ENCODE peak calls at places on chromosomes 2 and 18, in four cellular contexts. V is right lobe of liver, G is gastrocnemius medialis, X is GM12891. P is an unnamed sample.

GRCh38 chr2:103132536-103133217 is 370.8 kb downstream of the TMEM182 start:
- DNase-seq in V (no peak), G (no peak), X (no peak), P (no peak)

GRCh38 chr2:37326285-37326684 is 1.7 kb upstream of the PRKD3 start:
- DNase-seq in V (no peak), G (peak), X (no peak), P (no peak)

GRCh38 chr2:207975910-207976309 is 49.4 kb downstream of the PLEKHM3 start:
- DNase-seq in V (no peak), G (no peak), X (no peak), P (no peak)

GRCh38 chr2:216634317-216635148 is 1.3 kb downstream of the IGFBP2 start:
- DNase-seq in V (no peak), G (no peak), X (no peak), P (no peak)

GRCh38 chr18:33034941-33035340 is 262.1 kb upstream of the KLHL14 start:
- DNase-seq in V (no peak), G (no peak), X (no peak), P (no peak)

GRCh38 chr2:104736026-104736425 is 117.9 kb upstream of the POU3F3 start:
- DNase-seq in V (no peak), G (no peak), X (no peak), P (no peak)

GRCh38 chr2:56444339-56444738 is 260.5 kb downstream of the CCDC85A start:
- DNase-seq in V (no peak), G (no peak), X (no peak), P (no peak)

GRCh38 chr18:67145586-67146292 is 370.8 kb downstream of the DSEL start:
- DNase-seq in V (no peak), G (no peak), X (no peak), P (peak)

GRCh38 chr2:391658-392170 is 103.8 kb upstream of the ALKAL2 start:
- DNase-seq in V (no peak), G (no peak), X (no peak), P (no peak)

GRCh38 chr2:102895386-102895785 is 133.6 kb downstream of the TMEM182 start:
- DNase-seq in V (no peak), G (no peak), X (no peak), P (no peak)

GRCh38 chr2:105783972-105784371 is 39.3 kb downstream of the NCK2 start:
- DNase-seq in V (no peak), G (no peak), X (no peak), P (no peak)

GRCh38 chr2:138124521-138124920 is 160.2 kb downstream of the HNMT start:
- DNase-seq in V (no peak), G (no peak), X (no peak), P (no peak)
- TF ChIP-seq POLR2A in V (no peak), G (no peak), X (no peak), P (no peak)

DNA sequence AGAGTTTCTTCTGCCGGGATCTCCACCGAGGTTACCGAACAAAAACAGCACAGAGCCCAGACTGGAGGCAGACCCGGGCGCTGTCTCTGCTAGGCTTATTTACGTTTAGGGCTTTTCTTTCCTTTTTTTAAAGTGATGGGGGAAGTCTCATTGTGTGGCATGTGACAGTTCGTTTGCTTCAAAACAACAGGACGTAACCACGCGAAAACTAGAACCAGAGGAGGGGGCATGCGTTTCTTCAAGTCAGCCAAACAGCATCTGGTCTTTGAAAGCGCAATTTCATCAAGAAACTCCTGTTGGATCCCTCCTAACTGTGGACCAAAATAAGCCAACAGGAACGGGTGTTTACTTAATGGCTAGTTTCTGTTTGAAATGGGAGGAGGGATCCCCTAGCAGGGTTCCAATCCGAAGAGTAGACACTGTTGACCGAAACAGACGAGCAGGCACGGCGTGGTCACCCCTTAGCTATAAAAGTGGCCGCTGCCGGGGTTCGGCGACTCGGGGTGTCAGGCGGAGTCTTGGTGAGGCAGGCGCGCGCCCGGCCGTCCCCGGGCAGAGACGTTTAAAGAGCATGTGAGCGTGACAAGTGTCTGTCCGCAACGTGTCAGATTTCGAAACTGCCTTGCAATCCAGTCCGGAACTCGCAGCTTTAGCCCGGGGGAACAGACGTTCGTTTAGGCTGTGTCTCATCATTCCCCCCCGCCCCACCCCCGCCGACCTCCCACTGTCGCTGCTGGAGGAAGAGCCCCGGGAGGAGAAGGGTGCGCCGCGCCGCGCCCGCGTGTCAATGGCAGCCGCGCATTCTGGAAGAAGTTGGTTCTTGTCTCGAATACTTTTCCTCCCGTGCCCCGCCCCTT is 899 bp upstream of the TGIF1 start:
- DNase-seq in V (peak), G (peak), X (peak), P (peak)
- TF ChIP-seq POLR2A in V (peak), G (peak), X (peak), P (peak)

GRCh38 chr2:46335404-46335965 is 38.3 kb downstream of the EPAS1 start:
- DNase-seq in V (no peak), G (no peak), X (no peak), P (peak)
- TF ChIP-seq POLR2A in V (no peak), G (no peak), X (no peak), P (no peak)

GRCh38 chr2:202831241-202831997 is 40.1 kb downstream of the ICA1L start:
- DNase-seq in V (peak), G (no peak), X (peak), P (peak)
- TF ChIP-seq POLR2A in V (no peak), G (no peak), X (no peak), P (no peak)

GRCh38 chr2:231190531-231191197 is 7.8 kb upstream of the ARMC9 start:
- DNase-seq in V (peak), G (peak), X (no peak), P (no peak)
- TF ChIP-seq POLR2A in V (no peak), G (no peak), X (no peak), P (no peak)

GRCh38 chr2:156400704-156401678 is 35.2 kb upstream of the GPD2 start:
- DNase-seq in V (peak), G (peak), X (peak), P (peak)
- TF ChIP-seq POLR2A in V (no peak), G (no peak), X (no peak), P (no peak)

GRCh38 chr2:213151437-213152064 is at the start of gene IKZF2:
- DNase-seq in V (peak), G (peak), X (peak), P (peak)
- TF ChIP-seq POLR2A in V (peak), G (peak), X (peak), P (no peak)

GRCh38 chr2:101012054-101012705 is 10.1 kb downstream of the RPL31 start:
- DNase-seq in V (no peak), G (no peak), X (no peak), P (no peak)
- TF ChIP-seq POLR2A in V (no peak), G (no peak), X (no peak), P (no peak)

GRCh38 chr2:238315031-238315595 is 5.2 kb upstream of the TRAF3IP1 start:
- DNase-seq in V (no peak), G (no peak), X (no peak), P (no peak)

GRCh38 chr2:238320648-238321281 is 447 bp downstream of the TRAF3IP1 start:
- DNase-seq in V (no peak), G (no peak), X (no peak), P (peak)

GRCh38 chr2:238321467-238321866 is 1.1 kb downstream of the TRAF3IP1 start:
- DNase-seq in V (no peak), G (no peak), X (no peak), P (no peak)

GRCh38 chr2:238322001-238322411 is 1.7 kb downstream of the TRAF3IP1 start:
- DNase-seq in V (no peak), G (no peak), X (no peak), P (no peak)

GRCh38 chr2:238320246-238320647 is at the start of gene TRAF3IP1:
- DNase-seq in V (peak), G (peak), X (peak), P (peak)
- TF ChIP-seq POLR2A in V (peak), G (peak), X (no peak), P (no peak)

GRCh38 chr2:201261471-201261870 is 1.1 kb downstream of the CASP8 start:
- DNase-seq in V (no peak), G (no peak), X (no peak), P (no peak)
- TF ChIP-seq POLR2A in V (no peak), G (no peak), X (no peak), P (no peak)

P was measured in A549.